ENCODE peak calls at places on chromosomes 2 and 18, in six cellular contexts. F is dorsolateral prefrontal cortex, T is Peyer's patch, S is tibial artery, R is cardiac muscle cell, O is astrocyte. Z is an unnamed sample.

GRCh38 chr2:133266075-133266925 is 302.0 kb downstream of the NCKAP5 start:
- DNase-seq in F (no peak), O (peak; percentile 29), R (peak; percentile 20), T (no peak), S (no peak), Z (no peak)

GRCh38 chr18:8177330-8178016 is 431.8 kb upstream of the RAB12 start:
- DNase-seq in F (no peak), T (no peak), R (peak; percentile 85), S (no peak), O (peak; percentile 74), Z (peak; percentile 62)

GRCh38 chr18:74996055-74996454 is 212.9 kb downstream of the PTGR3 start:
- DNase-seq in O (no peak), R (no peak), S (no peak), T (no peak), F (no peak), Z (no peak)

GRCh38 chr2:44817673-44818335 is 123.7 kb upstream of the SIX3 start:
- DNase-seq in T (no peak), R (no peak), S (no peak), F (no peak), O (no peak), Z (no peak)

GRCh38 chr2:112685167-112685884 is 35.5 kb upstream of the NT5DC4 start:
- DNase-seq in F (no peak), R (no peak), T (no peak), S (no peak), O (no peak), Z (no peak)

GRCh38 chr2:216838146-216838545 is 21.7 kb downstream of the TNP1 start:
- DNase-seq in R (no peak), T (no peak), O (peak; percentile 67), F (no peak), S (peak; percentile 88), Z (no peak)

GRCh38 chr2:41167014-41167413 is 715.1 kb upstream of the SLC8A1 start:
- DNase-seq in F (no peak), T (no peak), R (no peak), S (no peak), O (no peak), Z (no peak)

GRCh38 chr2:157831573-157832315 is 44.4 kb downstream of the ACVR1 start:
- DNase-seq in O (peak; percentile 63), R (no peak), S (no peak), T (no peak), F (no peak), Z (no peak)

GRCh38 chr2:218583983-218584850 is 15.6 kb downstream of the CNOT9 start:
- DNase-seq in R (no peak), O (no peak), F (no peak), S (no peak), T (no peak), Z (no peak)

GRCh38 chr18:70422061-70422965 is 133.5 kb downstream of the SOCS6 start:
- DNase-seq in R (no peak), T (peak; percentile 85), O (peak; percentile 96), S (peak; percentile 88), F (no peak), Z (peak; percentile 87)
- H3K4me3 ChIP-seq in R (no peak overlapping the region), T (no peak overlapping the region), O (peak overlapping the region; percentile 50), S (no peak overlapping the region), F (no peak overlapping the region), Z (no peak overlapping the region)

DNA sequence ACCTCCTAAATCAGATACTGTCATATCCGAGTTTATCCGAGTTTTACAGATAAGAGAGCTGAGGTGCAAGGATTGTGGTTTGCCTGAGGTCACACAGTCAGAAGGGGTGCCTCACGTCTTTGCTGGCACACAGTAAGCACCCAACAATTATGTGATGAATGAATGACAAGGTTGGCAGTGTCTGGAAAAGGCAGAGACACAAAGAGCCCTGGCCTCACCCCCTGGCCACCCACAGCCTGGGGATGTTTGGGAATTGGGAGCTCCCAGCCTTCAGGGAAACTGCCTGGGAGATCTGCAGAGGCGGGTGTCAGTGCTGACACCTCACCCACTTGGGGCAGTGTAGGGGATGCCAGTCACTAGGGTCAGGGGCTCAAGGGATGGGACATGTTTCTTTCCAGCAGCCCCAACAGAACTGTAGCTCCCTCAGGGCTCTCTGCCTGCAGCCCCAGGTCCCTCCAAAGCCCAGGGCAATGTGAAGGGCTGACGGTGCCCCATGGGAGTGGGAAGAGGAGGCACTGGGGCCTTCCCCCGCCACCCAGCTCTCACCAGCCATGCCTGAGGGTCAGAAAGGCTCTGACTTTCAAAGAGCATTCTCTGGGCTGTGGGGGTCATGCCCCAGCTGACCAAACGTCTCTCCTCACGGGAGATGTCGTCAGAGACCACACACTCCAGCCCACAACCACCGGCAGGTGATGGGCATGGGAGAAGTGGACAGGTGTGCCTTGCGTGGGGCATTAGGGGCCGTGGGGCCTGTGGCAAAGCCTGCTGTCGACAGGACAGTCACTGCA is 157.5 kb downstream of the ZFP36L2 start:
- DNase-seq in T (no peak), R (no peak), O (no peak), S (peak; percentile 57), F (peak; percentile 34), Z (no peak)
- H3K27ac ChIP-seq in T (no peak overlapping the region), R (no peak overlapping the region), O (no peak overlapping the region), S (no peak overlapping the region), F (no peak overlapping the region), Z (no peak overlapping the region)

DNA sequence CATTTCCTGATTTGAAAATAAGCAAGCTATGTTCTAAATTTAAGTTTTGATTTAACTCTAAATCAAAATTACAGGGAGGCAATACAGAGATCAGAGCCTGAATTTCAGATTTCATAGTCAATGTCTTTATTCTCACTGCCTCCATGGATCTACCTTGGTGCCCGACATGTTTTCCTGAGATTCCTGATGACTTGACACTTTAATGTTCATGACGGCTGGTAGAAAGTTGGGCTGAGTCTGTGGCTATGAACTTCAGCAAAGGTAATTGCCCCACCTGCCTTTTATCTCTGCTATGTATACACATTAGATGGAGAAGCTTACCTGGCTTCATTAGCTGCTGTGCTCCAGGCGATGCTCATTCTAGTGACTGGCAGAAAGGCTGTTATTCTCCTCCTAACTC is 1390.5 kb upstream of the CELF4 start:
- DNase-seq in R (no peak), S (no peak), O (no peak), T (no peak), F (no peak), Z (no peak)
- TF ChIP-seq CTCF in R (no peak), S (no peak), O (no peak), T (no peak), F (no peak), Z (no peak)

GRCh38 chr2:127220807-127221527 is 868 bp upstream of the CYP27C1 start:
- DNase-seq in O (peak; percentile 10), S (no peak), F (no peak), T (no peak), R (peak; percentile 47), Z (no peak)
- H3K4me3 ChIP-seq in O (peak overlapping the region; percentile 68), S (no peak overlapping the region), F (peak overlapping the region; percentile 50), T (no peak overlapping the region), R (peak overlapping the region; percentile 84), Z (no peak overlapping the region)

DNA sequence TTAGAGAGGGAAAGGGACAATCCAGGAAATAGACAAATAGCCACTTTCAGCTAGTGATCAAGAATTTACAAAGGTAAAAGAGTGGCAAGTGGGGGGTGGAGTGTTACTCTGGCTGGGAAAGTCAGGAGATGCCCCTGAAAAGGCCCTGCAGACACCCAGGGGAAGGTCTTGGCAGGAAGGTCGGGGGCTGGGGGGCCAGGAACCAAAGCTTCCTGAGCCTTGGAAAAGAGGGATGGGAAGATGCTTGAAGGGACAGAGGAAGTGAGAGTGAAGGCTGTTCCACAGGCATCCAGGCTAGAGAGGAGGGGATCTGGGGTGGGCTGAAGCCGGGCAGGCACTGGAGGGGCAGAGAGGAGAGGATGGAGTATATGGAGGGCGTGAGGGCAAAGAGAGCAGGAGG is 3.9 kb upstream of the TMEM37 start:
- DNase-seq in O (no peak), R (no peak), S (peak; percentile 48), F (no peak), T (no peak), Z (no peak)
- H3K27ac ChIP-seq in O (no peak overlapping the region), R (no peak overlapping the region), S (no peak overlapping the region), F (no peak overlapping the region), T (peak overlapping the region; percentile 94), Z (peak overlapping the region; percentile 60)

GRCh38 chr2:63425079-63425416 is 163.2 kb downstream of the WDPCP start:
- DNase-seq in F (no peak), S (no peak), O (no peak), T (no peak), R (no peak), Z (no peak)

GRCh38 chr2:63425606-63426005 is 162.7 kb downstream of the WDPCP start:
- DNase-seq in O (no peak), R (no peak), S (no peak), T (no peak), F (no peak), Z (no peak)

DNA sequence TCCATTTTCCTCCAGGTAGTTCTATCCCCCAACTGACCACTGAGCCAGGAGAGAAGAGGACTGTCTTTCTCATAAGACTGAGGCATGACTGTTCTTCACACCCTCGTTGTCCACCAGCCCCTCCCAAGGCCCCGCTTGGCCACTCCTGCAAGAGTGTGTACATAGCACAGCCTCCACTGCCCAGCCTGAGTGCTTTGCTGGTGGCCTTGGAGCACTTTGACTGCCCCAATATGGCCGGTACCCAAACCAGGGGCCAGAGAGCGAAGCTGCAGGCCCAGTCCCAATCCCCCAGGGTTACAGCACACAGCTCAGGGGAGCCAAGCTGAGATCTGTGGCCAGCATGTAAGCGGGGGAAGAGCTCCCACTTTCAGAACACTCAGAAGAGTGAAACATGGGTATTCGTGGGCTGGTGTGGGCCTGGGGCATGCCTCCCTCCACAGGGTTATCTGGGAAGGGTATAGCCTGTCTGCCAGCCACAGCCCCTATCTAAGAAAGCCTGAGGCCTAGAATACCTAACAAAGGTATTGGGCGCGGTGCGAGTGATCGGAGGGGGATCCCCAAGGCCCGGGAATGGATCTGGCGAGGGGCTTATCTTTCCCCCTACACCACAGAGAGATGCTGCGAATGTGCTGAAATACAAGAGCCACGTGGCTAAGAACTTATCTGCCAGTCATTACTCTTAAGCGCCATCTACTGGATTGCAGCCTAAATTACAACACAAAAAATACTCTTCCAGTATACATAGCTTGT is 163.8 kb downstream of the WDPCP start:
- DNase-seq in F (no peak), T (no peak), R (no peak), O (no peak), S (no peak), Z (no peak)
- TF ChIP-seq CTCF in F (no peak), T (no peak), R (peak; percentile 57), O (peak; percentile 64), S (no peak), Z (peak; percentile 16)

GRCh38 chr18:47928466-47928865 is 2.0 kb downstream of the SMAD2 start:
- DNase-seq in S (no peak), O (peak; percentile 39), R (no peak), T (no peak), F (no peak), Z (no peak)

GRCh38 chr18:47930844-47931706 is 616 bp upstream of the SMAD2 start:
- DNase-seq in T (peak; percentile 97), S (peak; percentile 98), R (peak; percentile 98), O (peak; percentile 91), F (peak; percentile 97), Z (peak; percentile 96)

GRCh38 chr18:47930086-47930843 is at the start of gene SMAD2:
- DNase-seq in T (peak; percentile 90), S (peak; percentile 89), R (peak; percentile 80), F (peak; percentile 75), O (peak; percentile 52), Z (peak; percentile 85)

GRCh38 chr18:47931707-47932103 is 1.2 kb upstream of the SMAD2 start:
- DNase-seq in T (no peak), O (no peak), R (peak; percentile 39), F (no peak), S (no peak), Z (no peak)

DNA sequence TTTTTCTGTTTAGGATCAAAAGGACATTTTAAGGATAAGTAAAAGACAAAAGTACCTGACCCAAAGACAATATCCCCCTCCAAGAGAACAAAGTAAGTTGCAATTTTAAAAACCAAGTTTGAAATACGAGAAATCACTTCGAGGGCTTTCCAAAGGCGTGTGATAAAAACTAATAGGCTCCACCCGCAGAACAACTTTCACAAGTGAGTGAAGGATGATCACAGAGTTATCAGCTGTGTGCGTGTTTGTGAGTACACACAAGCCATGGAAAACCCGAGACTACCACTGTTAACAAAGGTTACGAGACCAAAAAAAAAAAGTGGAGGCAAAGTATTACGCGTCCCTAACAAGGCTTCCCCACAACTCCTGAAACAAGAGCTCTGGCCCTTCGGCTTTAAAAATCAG is 776 bp downstream of the SMAD2 start:
- DNase-seq in T (no peak), O (no peak), S (no peak), F (no peak), R (no peak), Z (no peak)
- H3K4me3 ChIP-seq in T (peak overlapping the region; percentile 95), O (peak overlapping the region; percentile 82), S (peak overlapping the region; percentile 87), F (peak overlapping the region; percentile 91), R (peak overlapping the region; percentile 84), Z (peak overlapping the region; percentile 81)

Z was measured in lung.